ENCODE peak calls at places on chromosomes 11 and 22, in nine cellular contexts. One of them, this sample, is unnamed.

GRCh38 chr11:22832315-22833041 is 2.9 kb upstream of the SVIP start:
- DNase-seq in ascending aorta: no peak
- DNase-seq in colonic mucosa: no peak
- DNase-seq in mucosa of descending colon: no peak
- DNase-seq in astrocyte of the spinal cord: no peak
- DNase-seq in lower leg skin: no peak
- DNase-seq in fibroblast of pulmonary artery: no peak
- DNase-seq in progenitor cell of endocrine pancreas: no peak
- DNase-seq in activated B cell treated with CpG ODN at 0.5 μM for 24 hours: no peak
- DNase-seq in this sample: no peak

GRCh38 chr11:93526058-93526633 is 17.0 kb downstream of the SMCO4 start:
- DNase-seq in mucosa of descending colon: no peak
- DNase-seq in lower leg skin: no peak
- DNase-seq in progenitor cell of endocrine pancreas: no peak
- DNase-seq in fibroblast of pulmonary artery: no peak
- DNase-seq in astrocyte of the spinal cord: no peak
- DNase-seq in ascending aorta: no peak
- DNase-seq in colonic mucosa: no peak
- DNase-seq in activated B cell treated with CpG ODN at 0.5 μM for 24 hours: no peak
- DNase-seq in this sample: no peak

GRCh38 chr22:44597616-44598015 is 99.6 kb upstream of the RTL6 start:
- DNase-seq in progenitor cell of endocrine pancreas: no peak
- DNase-seq in lower leg skin: no peak
- DNase-seq in mucosa of descending colon: no peak
- DNase-seq in colonic mucosa: no peak
- DNase-seq in activated B cell treated with CpG ODN at 0.5 μM for 24 hours: no peak
- DNase-seq in astrocyte of the spinal cord: no peak
- DNase-seq in fibroblast of pulmonary artery: no peak
- DNase-seq in ascending aorta: no peak
- DNase-seq in this sample: no peak

GRCh38 chr11:19320764-19321163 is 80.0 kb upstream of the E2F8 start:
- DNase-seq in fibroblast of pulmonary artery: no peak
- DNase-seq in lower leg skin: no peak
- DNase-seq in colonic mucosa: no peak
- DNase-seq in astrocyte of the spinal cord: no peak
- DNase-seq in ascending aorta: no peak
- DNase-seq in progenitor cell of endocrine pancreas: no peak
- DNase-seq in mucosa of descending colon: no peak
- DNase-seq in activated B cell treated with CpG ODN at 0.5 μM for 24 hours: no peak
- DNase-seq in this sample: no peak

GRCh38 chr11:86941871-86942208 is 13.4 kb downstream of the FZD4 start:
- DNase-seq in colonic mucosa: no peak
- DNase-seq in mucosa of descending colon: no peak
- DNase-seq in astrocyte of the spinal cord: no peak
- DNase-seq in progenitor cell of endocrine pancreas: no peak
- DNase-seq in ascending aorta: no peak
- DNase-seq in lower leg skin: no peak
- DNase-seq in fibroblast of pulmonary artery: no peak
- DNase-seq in activated B cell treated with CpG ODN at 0.5 μM for 24 hours: no peak
- DNase-seq in this sample: no peak

GRCh38 chr11:102989379-102990047 is 34.0 kb upstream of the MMP13 start:
- DNase-seq in activated B cell treated with CpG ODN at 0.5 μM for 24 hours: no peak
- DNase-seq in lower leg skin: no peak
- DNase-seq in astrocyte of the spinal cord: peak
- DNase-seq in fibroblast of pulmonary artery: no peak
- DNase-seq in progenitor cell of endocrine pancreas: no peak
- DNase-seq in ascending aorta: no peak
- DNase-seq in mucosa of descending colon: no peak
- DNase-seq in colonic mucosa: no peak
- DNase-seq in this sample: no peak

GRCh38 chr11:34654491-34655334 is 33.8 kb downstream of the EHF start:
- DNase-seq in ascending aorta: no peak
- DNase-seq in mucosa of descending colon: no peak
- DNase-seq in colonic mucosa: no peak
- DNase-seq in activated B cell treated with CpG ODN at 0.5 μM for 24 hours: no peak
- DNase-seq in fibroblast of pulmonary artery: peak
- DNase-seq in progenitor cell of endocrine pancreas: no peak
- DNase-seq in lower leg skin: peak
- DNase-seq in astrocyte of the spinal cord: no peak
- DNase-seq in this sample: no peak

GRCh38 chr11:74257934-74258553 is 53.4 kb downstream of the P4HA3 start:
- DNase-seq in lower leg skin: peak
- DNase-seq in astrocyte of the spinal cord: peak
- DNase-seq in fibroblast of pulmonary artery: peak
- DNase-seq in progenitor cell of endocrine pancreas: no peak
- DNase-seq in mucosa of descending colon: no peak
- DNase-seq in ascending aorta: peak
- DNase-seq in colonic mucosa: peak
- DNase-seq in activated B cell treated with CpG ODN at 0.5 μM for 24 hours: no peak
- DNase-seq in this sample: no peak

GRCh38 chr11:74318241-74318932 is 6.9 kb upstream of the P4HA3 start:
- DNase-seq in fibroblast of pulmonary artery: no peak
- DNase-seq in astrocyte of the spinal cord: peak
- DNase-seq in mucosa of descending colon: no peak
- DNase-seq in colonic mucosa: no peak
- DNase-seq in activated B cell treated with CpG ODN at 0.5 μM for 24 hours: no peak
- DNase-seq in lower leg skin: no peak
- DNase-seq in progenitor cell of endocrine pancreas: no peak
- DNase-seq in ascending aorta: no peak
- DNase-seq in this sample: no peak

GRCh38 chr11:118791961-118792578 is 1.1 kb upstream of the DDX6 start:
- DNase-seq in progenitor cell of endocrine pancreas: peak
- DNase-seq in colonic mucosa: peak
- DNase-seq in lower leg skin: no peak
- DNase-seq in mucosa of descending colon: no peak
- DNase-seq in fibroblast of pulmonary artery: peak
- DNase-seq in ascending aorta: peak
- DNase-seq in astrocyte of the spinal cord: no peak
- DNase-seq in activated B cell treated with CpG ODN at 0.5 μM for 24 hours: no peak
- DNase-seq in this sample: peak

GRCh38 chr11:40306938-40307548 is 1152.4 kb downstream of the LRRC4C start:
- DNase-seq in ascending aorta: no peak
- DNase-seq in fibroblast of pulmonary artery: peak
- DNase-seq in activated B cell treated with CpG ODN at 0.5 μM for 24 hours: no peak
- DNase-seq in colonic mucosa: no peak
- DNase-seq in lower leg skin: no peak
- DNase-seq in progenitor cell of endocrine pancreas: no peak
- DNase-seq in astrocyte of the spinal cord: peak
- DNase-seq in mucosa of descending colon: no peak
- DNase-seq in this sample: peak

GRCh38 chr22:39529487-39529851 is 3.1 kb downstream of the RPS19BP1 start:
- DNase-seq in mucosa of descending colon: no peak
- DNase-seq in astrocyte of the spinal cord: no peak
- DNase-seq in colonic mucosa: peak
- DNase-seq in lower leg skin: no peak
- DNase-seq in ascending aorta: no peak
- DNase-seq in fibroblast of pulmonary artery: no peak
- DNase-seq in activated B cell treated with CpG ODN at 0.5 μM for 24 hours: no peak
- DNase-seq in progenitor cell of endocrine pancreas: no peak
- DNase-seq in this sample: no peak

GRCh38 chr22:27115816-27116256 is 458.4 kb downstream of the MIAT start:
- DNase-seq in lower leg skin: no peak
- DNase-seq in mucosa of descending colon: no peak
- DNase-seq in ascending aorta: no peak
- DNase-seq in activated B cell treated with CpG ODN at 0.5 μM for 24 hours: no peak
- DNase-seq in fibroblast of pulmonary artery: peak
- DNase-seq in astrocyte of the spinal cord: peak
- DNase-seq in progenitor cell of endocrine pancreas: no peak
- DNase-seq in colonic mucosa: peak
- DNase-seq in this sample: no peak

GRCh38 chr22:32622004-32622761 is 147.6 kb downstream of the FBXO7 start:
- DNase-seq in progenitor cell of endocrine pancreas: peak
- DNase-seq in colonic mucosa: peak
- DNase-seq in astrocyte of the spinal cord: peak
- DNase-seq in mucosa of descending colon: no peak
- DNase-seq in lower leg skin: peak
- DNase-seq in fibroblast of pulmonary artery: peak
- DNase-seq in activated B cell treated with CpG ODN at 0.5 μM for 24 hours: no peak
- DNase-seq in ascending aorta: no peak
- DNase-seq in this sample: peak

GRCh38 chr22:44838316-44839016 is 86.1 kb downstream of the ARHGAP8 start:
- DNase-seq in mucosa of descending colon: peak
- DNase-seq in fibroblast of pulmonary artery: no peak
- DNase-seq in activated B cell treated with CpG ODN at 0.5 μM for 24 hours: no peak
- DNase-seq in progenitor cell of endocrine pancreas: no peak
- DNase-seq in colonic mucosa: no peak
- DNase-seq in ascending aorta: no peak
- DNase-seq in lower leg skin: no peak
- DNase-seq in astrocyte of the spinal cord: no peak
- DNase-seq in this sample: no peak

DNA sequence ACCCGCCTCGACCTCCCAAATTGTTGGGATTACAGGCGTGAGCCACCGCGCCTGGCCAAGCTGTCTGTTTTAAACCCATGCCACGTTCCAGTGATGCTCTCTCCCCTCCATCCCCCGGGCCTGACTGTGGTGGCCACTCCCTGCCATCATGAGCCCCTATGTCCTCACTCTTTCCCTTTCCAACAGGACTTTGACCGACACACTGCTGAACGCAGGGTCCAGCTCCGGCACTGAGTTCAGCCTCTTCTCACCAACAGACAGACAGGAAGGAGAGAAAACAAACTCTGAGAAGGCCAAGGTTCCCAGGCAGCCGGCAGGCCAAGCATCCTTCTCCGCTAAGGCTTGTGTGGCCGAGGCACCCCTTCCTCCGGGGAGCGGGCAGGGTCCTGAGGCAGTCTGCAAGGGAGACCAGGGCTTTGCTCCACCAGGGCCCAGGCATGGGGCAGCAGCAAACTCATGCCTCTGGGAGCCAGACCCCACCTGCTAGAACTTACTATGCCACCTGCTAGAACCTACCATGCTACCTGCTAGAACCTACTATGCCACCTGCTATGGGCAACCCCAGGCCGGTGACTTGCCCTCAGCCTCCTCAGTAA is 152.7 kb downstream of the CRYBB2 start:
- DNase-seq in fibroblast of pulmonary artery: no peak
- DNase-seq in ascending aorta: no peak
- DNase-seq in astrocyte of the spinal cord: no peak
- DNase-seq in lower leg skin: no peak
- DNase-seq in progenitor cell of endocrine pancreas: no peak
- DNase-seq in mucosa of descending colon: no peak
- DNase-seq in activated B cell treated with CpG ODN at 0.5 μM for 24 hours: no peak
- DNase-seq in colonic mucosa: no peak
- DNase-seq in this sample: no peak
- TF ChIP-seq CTCF in fibroblast of pulmonary artery: no peak
- TF ChIP-seq CTCF in ascending aorta: no peak
- TF ChIP-seq CTCF in astrocyte of the spinal cord: no peak
- TF ChIP-seq CTCF in lower leg skin: no peak
- TF ChIP-seq CTCF in progenitor cell of endocrine pancreas: no peak
- TF ChIP-seq CTCF in mucosa of descending colon: no peak
- TF ChIP-seq CTCF in activated B cell treated with CpG ODN at 0.5 μM for 24 hours: no peak
- TF ChIP-seq CTCF in colonic mucosa: no peak
- TF ChIP-seq CTCF in this sample: no peak

GRCh38 chr22:20798218-20798617 is 24.3 kb downstream of the SERPIND1 start:
- DNase-seq in ascending aorta: no peak
- DNase-seq in colonic mucosa: no peak
- DNase-seq in progenitor cell of endocrine pancreas: no peak
- DNase-seq in lower leg skin: no peak
- DNase-seq in fibroblast of pulmonary artery: no peak
- DNase-seq in astrocyte of the spinal cord: no peak
- DNase-seq in mucosa of descending colon: no peak
- DNase-seq in activated B cell treated with CpG ODN at 0.5 μM for 24 hours: no peak
- DNase-seq in this sample: no peak
- TF ChIP-seq CTCF in ascending aorta: no peak
- TF ChIP-seq CTCF in colonic mucosa: no peak
- TF ChIP-seq CTCF in progenitor cell of endocrine pancreas: no peak
- TF ChIP-seq CTCF in lower leg skin: no peak
- TF ChIP-seq CTCF in fibroblast of pulmonary artery: no peak
- TF ChIP-seq CTCF in astrocyte of the spinal cord: no peak
- TF ChIP-seq CTCF in mucosa of descending colon: no peak
- TF ChIP-seq CTCF in activated B cell treated with CpG ODN at 0.5 μM for 24 hours: no peak
- TF ChIP-seq CTCF in this sample: no peak

GRCh38 chr11:9838961-9839360 is 175.1 kb downstream of the SWAP70 start:
- DNase-seq in fibroblast of pulmonary artery: no peak
- DNase-seq in ascending aorta: no peak
- DNase-seq in activated B cell treated with CpG ODN at 0.5 μM for 24 hours: no peak
- DNase-seq in mucosa of descending colon: no peak
- DNase-seq in astrocyte of the spinal cord: peak
- DNase-seq in colonic mucosa: no peak
- DNase-seq in progenitor cell of endocrine pancreas: no peak
- DNase-seq in lower leg skin: no peak
- DNase-seq in this sample: no peak
- TF ChIP-seq CTCF in fibroblast of pulmonary artery: no peak
- TF ChIP-seq CTCF in ascending aorta: no peak
- TF ChIP-seq CTCF in activated B cell treated with CpG ODN at 0.5 μM for 24 hours: no peak
- TF ChIP-seq CTCF in mucosa of descending colon: no peak
- TF ChIP-seq CTCF in astrocyte of the spinal cord: no peak
- TF ChIP-seq CTCF in colonic mucosa: no peak
- TF ChIP-seq CTCF in progenitor cell of endocrine pancreas: no peak
- TF ChIP-seq CTCF in lower leg skin: no peak
- TF ChIP-seq CTCF in this sample: no peak

GRCh38 chr11:111836162-111836561 is 35.2 kb downstream of the ALG9 start:
- DNase-seq in lower leg skin: no peak
- DNase-seq in activated B cell treated with CpG ODN at 0.5 μM for 24 hours: no peak
- DNase-seq in colonic mucosa: no peak
- DNase-seq in mucosa of descending colon: no peak
- DNase-seq in ascending aorta: no peak
- DNase-seq in fibroblast of pulmonary artery: no peak
- DNase-seq in progenitor cell of endocrine pancreas: no peak
- DNase-seq in astrocyte of the spinal cord: no peak
- DNase-seq in this sample: no peak

GRCh38 chr11:111835665-111836064 is 35.7 kb downstream of the ALG9 start:
- DNase-seq in lower leg skin: no peak
- DNase-seq in mucosa of descending colon: no peak
- DNase-seq in fibroblast of pulmonary artery: no peak
- DNase-seq in progenitor cell of endocrine pancreas: no peak
- DNase-seq in colonic mucosa: no peak
- DNase-seq in activated B cell treated with CpG ODN at 0.5 μM for 24 hours: no peak
- DNase-seq in astrocyte of the spinal cord: no peak
- DNase-seq in ascending aorta: no peak
- DNase-seq in this sample: no peak

GRCh38 chr11:111836766-111837165 is 34.6 kb downstream of the ALG9 start:
- DNase-seq in colonic mucosa: no peak
- DNase-seq in lower leg skin: no peak
- DNase-seq in ascending aorta: no peak
- DNase-seq in astrocyte of the spinal cord: peak
- DNase-seq in mucosa of descending colon: no peak
- DNase-seq in fibroblast of pulmonary artery: peak
- DNase-seq in progenitor cell of endocrine pancreas: no peak
- DNase-seq in activated B cell treated with CpG ODN at 0.5 μM for 24 hours: no peak
- DNase-seq in this sample: no peak

GRCh38 chr11:111834432-111835163 is 36.8 kb downstream of the ALG9 start:
- DNase-seq in ascending aorta: no peak
- DNase-seq in progenitor cell of endocrine pancreas: no peak
- DNase-seq in fibroblast of pulmonary artery: no peak
- DNase-seq in colonic mucosa: no peak
- DNase-seq in astrocyte of the spinal cord: no peak
- DNase-seq in lower leg skin: no peak
- DNase-seq in mucosa of descending colon: no peak
- DNase-seq in activated B cell treated with CpG ODN at 0.5 μM for 24 hours: no peak
- DNase-seq in this sample: no peak

DNA sequence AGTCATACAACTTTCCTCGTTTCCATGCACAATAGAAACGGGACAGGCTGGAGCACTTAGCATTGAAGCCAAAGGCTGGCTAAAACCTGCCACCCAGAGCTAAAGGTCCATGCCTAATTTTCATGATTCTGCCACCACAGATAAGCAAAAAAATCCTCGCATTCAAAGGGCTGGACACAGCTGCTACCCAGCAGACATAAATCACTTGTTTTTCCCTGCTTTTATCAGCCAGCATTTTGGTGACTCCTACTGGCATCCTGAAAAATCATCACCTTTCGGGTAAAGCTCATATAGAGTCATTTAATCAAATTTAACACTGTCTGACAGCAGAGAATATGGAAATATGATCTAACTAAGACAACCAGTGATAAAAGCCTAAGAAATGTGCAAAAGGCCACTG is 37.9 kb downstream of the ALG9 start:
- DNase-seq in ascending aorta: no peak
- DNase-seq in colonic mucosa: no peak
- DNase-seq in mucosa of descending colon: no peak
- DNase-seq in lower leg skin: no peak
- DNase-seq in progenitor cell of endocrine pancreas: no peak
- DNase-seq in activated B cell treated with CpG ODN at 0.5 μM for 24 hours: no peak
- DNase-seq in fibroblast of pulmonary artery: peak
- DNase-seq in astrocyte of the spinal cord: no peak
- DNase-seq in this sample: no peak
- TF ChIP-seq CTCF in ascending aorta: no peak
- TF ChIP-seq CTCF in colonic mucosa: no peak
- TF ChIP-seq CTCF in mucosa of descending colon: no peak
- TF ChIP-seq CTCF in lower leg skin: no peak
- TF ChIP-seq CTCF in progenitor cell of endocrine pancreas: no peak
- TF ChIP-seq CTCF in activated B cell treated with CpG ODN at 0.5 μM for 24 hours: no peak
- TF ChIP-seq CTCF in fibroblast of pulmonary artery: no peak
- TF ChIP-seq CTCF in astrocyte of the spinal cord: peak
- TF ChIP-seq CTCF in this sample: no peak